ENCODE peak calls at places on chromosome 21, in four cellular contexts. L, O, X and Y are unnamed samples.

GRCh38 chr21:31732891-31733520 is 1.1 kb upstream of the SCAF4 start:
- DNase-seq in X (peak; percentile 15), L (no peak), O (peak; percentile 57), Y (peak; percentile 56)

GRCh38 chr21:27346041-27346448 is 379.2 kb upstream of the ADAMTS5 start:
- DNase-seq in O (no peak), L (no peak), X (no peak), Y (no peak)

GRCh38 chr21:16570856-16571255 is 841.1 kb downstream of the USP25 start:
- DNase-seq in L (no peak), O (no peak), X (no peak), Y (no peak)

GRCh38 chr21:30408782-30409494 is 13.1 kb downstream of the KRTAP13-1 start:
- DNase-seq in X (peak; percentile 14), L (no peak), O (peak; percentile 74), Y (peak; percentile 94)

GRCh38 chr21:40120944-40121575 is 253.8 kb downstream of the PCP4 start:
- DNase-seq in L (no peak), O (no peak), X (peak; percentile 2), Y (peak; percentile 28)

GRCh38 chr21:26965567-26966359 is 1.1 kb downstream of the ADAMTS5 start:
- DNase-seq in O (peak; percentile 88), X (no peak), L (no peak), Y (no peak)

GRCh38 chr21:38289697-38290096 is 32.9 kb downstream of the KCNJ15 start:
- DNase-seq in X (no peak), O (no peak), L (no peak), Y (no peak)

GRCh38 chr21:40383951-40384350 is 463.0 kb downstream of the DSCAM start:
- DNase-seq in X (no peak), O (no peak), L (no peak), Y (no peak)

GRCh38 chr21:26881504-26882228 is 36.5 kb upstream of the ADAMTS1 start:
- DNase-seq in L (no peak), O (no peak), X (no peak), Y (peak; percentile 15)

GRCh38 chr21:43701936-43702784 is 16.8 kb upstream of the PDXK start:
- DNase-seq in L (no peak), O (no peak), X (no peak), Y (no peak)

GRCh38 chr21:23874271-23874670 is 1733.0 kb downstream of the MRPL39 start:
- DNase-seq in O (no peak), L (no peak), X (no peak), Y (no peak)

GRCh38 chr21:39685991-39686390 is 59.0 kb upstream of the IGSF5 start:
- DNase-seq in O (no peak), L (no peak), X (no peak), Y (no peak)

GRCh38 chr21:28856588-28857250 is 136.0 kb downstream of the LTN1 start:
- DNase-seq in O (no peak), L (no peak), X (peak; percentile 53), Y (peak; percentile 18)

GRCh38 chr21:17903029-17903806 is 84.1 kb upstream of the C21orf91 start:
- DNase-seq in O (no peak), L (no peak), X (no peak), Y (no peak)

GRCh38 chr21:26591543-26591942 is 18.5 kb upstream of the CYYR1 start:
- DNase-seq in X (no peak), L (no peak), O (no peak), Y (no peak)

GRCh38 chr21:14843991-14844390 is 220.8 kb downstream of the NRIP1 start:
- DNase-seq in X (no peak), O (no peak), L (no peak), Y (no peak)

GRCh38 chr21:46457801-46458314 is 833 bp upstream of the DIP2A start:
- DNase-seq in O (no peak), L (no peak), X (peak; percentile 21), Y (peak; percentile 25)

GRCh38 chr21:28793043-28793442 is 199.6 kb downstream of the LTN1 start:
- DNase-seq in L (no peak), O (no peak), X (no peak), Y (peak; percentile 11)

GRCh38 chr21:33019516-33019884 is 6.2 kb upstream of the OLIG2 start:
- DNase-seq in L (no peak), X (no peak), O (no peak), Y (no peak)

GRCh38 chr21:32184485-32184884 is 94.4 kb downstream of the MIS18A start:
- DNase-seq in O (no peak), X (no peak), L (no peak), Y (no peak)

GRCh38 chr21:15986277-15986676 is 256.5 kb downstream of the USP25 start:
- DNase-seq in O (no peak), L (no peak), X (no peak), Y (no peak)

GRCh38 chr21:39060485-39061099 is 122.7 kb downstream of the PSMG1 start:
- DNase-seq in X (no peak), O (no peak), L (no peak), Y (no peak)

GRCh38 chr21:40178726-40179125 is 311.5 kb downstream of the PCP4 start:
- DNase-seq in L (no peak), O (no peak), X (no peak), Y (no peak)

GRCh38 chr21:43277481-43278351 is 108.9 kb downstream of the CRYAA start:
- DNase-seq in X (no peak), O (no peak), L (no peak), Y (no peak)

GRCh38 chr21:42238185-42238934 is 19.4 kb downstream of the ABCG1 start:
- DNase-seq in L (peak; percentile 57), X (no peak), O (no peak), Y (no peak)
- H3K4me1 ChIP-seq in L (peaks cover 65% of the 10 kb centered on the region), X (peaks cover 30% of the 10 kb centered on the region), O (peaks cover 21% of the 10 kb centered on the region), Y (peaks cover 12% of the 10 kb centered on the region)

GRCh38 chr21:45363921-45364463 is 41.0 kb upstream of the COL18A1 start:
- DNase-seq in X (peak; percentile 82), L (peak; percentile 8), O (no peak), Y (no peak)
- TF ChIP-seq SUZ12 in X (no peak), L (no peak), O (no peak), Y (no peak)

GRCh38 chr21:22200378-22201092 is 1202.3 kb downstream of the NCAM2 start:
- DNase-seq in L (no peak), X (no peak), O (no peak), Y (no peak)

GRCh38 chr21:22201142-22201541 is 1202.9 kb downstream of the NCAM2 start:
- DNase-seq in L (no peak), X (no peak), O (no peak), Y (no peak)

GRCh38 chr21:22201669-22202068 is 1203.5 kb downstream of the NCAM2 start:
- DNase-seq in O (no peak), X (no peak), L (no peak), Y (no peak)
- H3K9me3 ChIP-seq in O (no peaks in the 10 kb centered on the region), X (peaks cover 84% of the 10 kb centered on the region), L (no peaks in the 10 kb centered on the region), Y (no peaks in the 10 kb centered on the region)

GRCh38 chr21:34596561-34597271 is 18.2 kb downstream of the RCAN1 start:
- DNase-seq in X (no peak), O (peak; percentile 27), L (no peak), Y (no peak)

GRCh38 chr21:34593423-34593822 is 21.5 kb downstream of the RCAN1 start:
- DNase-seq in L (no peak), O (no peak), X (no peak), Y (no peak)

GRCh38 chr21:34594566-34595234 is 20.2 kb downstream of the RCAN1 start:
- DNase-seq in X (no peak), O (peak; percentile 31), L (no peak), Y (no peak)

GRCh38 chr21:34593954-34594531 is 20.9 kb downstream of the RCAN1 start:
- DNase-seq in L (no peak), O (peak; percentile 8), X (no peak), Y (no peak)

GRCh38 chr21:34595457-34595856 is 19.5 kb downstream of the RCAN1 start:
- DNase-seq in O (peak; percentile 28), X (peak; percentile 57), L (no peak), Y (no peak)
- H3K4me1 ChIP-seq in O (no peaks in the 10 kb centered on the region), X (peaks cover 38% of the 10 kb centered on the region), L (no peaks in the 10 kb centered on the region), Y (peaks cover 7% of the 10 kb centered on the region)

DNA sequence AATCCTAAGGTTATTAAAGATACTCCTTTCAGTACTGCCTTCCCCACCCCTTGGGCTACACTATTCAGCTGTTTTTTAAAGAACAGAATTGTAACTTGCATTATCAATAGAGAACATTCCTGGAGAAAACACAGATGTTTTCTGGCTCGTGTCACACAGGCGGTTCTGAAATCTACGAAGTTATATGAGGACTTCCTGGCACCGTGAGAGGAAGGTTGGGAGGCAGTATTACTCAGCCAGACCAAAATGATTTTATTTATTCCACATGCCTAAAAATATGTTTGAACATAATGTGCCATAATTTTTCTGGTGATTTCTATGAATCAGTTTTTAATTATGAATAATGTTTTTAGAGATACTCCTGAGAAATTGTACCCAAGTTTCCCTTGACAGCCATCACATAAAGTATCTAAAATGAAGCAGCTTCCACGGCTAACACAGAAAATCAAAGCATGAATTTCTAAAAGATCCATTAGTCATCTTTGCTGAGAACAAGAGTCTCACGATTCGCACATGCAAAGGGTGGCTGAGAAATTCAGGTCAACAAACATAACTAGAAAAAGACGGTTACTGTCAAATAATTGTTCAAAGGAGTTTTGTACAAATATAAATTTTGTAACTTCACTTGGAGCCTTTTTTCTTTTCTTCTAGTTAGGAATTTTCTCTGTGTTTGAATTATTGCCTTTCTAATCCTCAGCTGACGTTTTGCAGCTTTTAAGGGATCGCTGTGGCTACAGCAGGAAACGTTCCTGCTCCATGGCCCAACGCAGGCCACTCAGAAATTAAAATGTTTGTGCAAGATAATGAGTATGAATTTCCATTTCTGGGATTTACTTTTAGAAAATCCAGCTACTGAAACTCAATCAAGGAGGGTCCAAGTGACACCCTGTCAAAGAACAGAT is 8.0 kb upstream of the SIM2 start:
- DNase-seq in O (no peak), X (no peak), L (no peak), Y (no peak)
- TF ChIP-seq SUZ12 in O (no peak), X (no peak), L (no peak), Y (peak; percentile 89)